ENCODE peak calls at places on chromosomes 6 and 20, in eight cellular contexts. I is A673, W is H1, C is astrocyte, A is HepG2, F is PC-3, S is GM23338, K is HCT116. N is an unnamed sample.

GRCh38 chr6:66662196-66662595 is 955.2 kb upstream of the EYS start:
- DNase-seq in I (peak), W (no peak), C (peak), A (peak), F (peak), S (peak), K (no peak), N (peak)

GRCh38 chr6:551829-552350 is 105.0 kb downstream of the HUS1B start:
- DNase-seq in I (no peak), W (no peak), C (no peak), A (no peak), F (no peak), S (peak), K (no peak), N (no peak)

GRCh38 chr20:24676978-24677370 is 207.5 kb downstream of the SYNDIG1 start:
- DNase-seq in I (no peak), W (no peak), C (no peak), A (no peak), F (no peak), S (no peak), K (no peak), N (no peak)

GRCh38 chr6:50062051-50062450 is 12.3 kb upstream of the DEFB112 start:
- DNase-seq in I (peak), W (no peak), C (no peak), A (peak), F (peak), S (peak), K (peak), N (peak)

GRCh38 chr6:38713812-38714211 is 1.3 kb upstream of the DNAH8 start:
- DNase-seq in I (no peak), W (no peak), C (no peak), A (no peak), F (peak), S (peak), K (no peak), N (no peak)

GRCh38 chr20:17969276-17969883 is 562 bp downstream of the MGME1 start:
- DNase-seq in I (peak), W (no peak), C (no peak), A (peak), F (peak), S (peak), K (no peak), N (no peak)

GRCh38 chr20:11511816-11512215 is 405.9 kb upstream of the BTBD3 start:
- DNase-seq in I (no peak), W (no peak), C (peak), A (no peak), F (no peak), S (no peak), K (no peak), N (peak)

GRCh38 chr6:131999545-132000146 is 48.5 kb upstream of the CCN2 start:
- DNase-seq in I (no peak), W (no peak), C (no peak), A (no peak), F (no peak), S (no peak), K (no peak), N (no peak)

GRCh38 chr6:7587631-7588100 is 2.3 kb upstream of the SNRNP48 start:
- DNase-seq in I (no peak), W (no peak), C (peak), A (no peak), F (peak), S (no peak), K (no peak), N (peak)

GRCh38 chr6:157760589-157761330 is 62.3 kb upstream of the SNX9 start:
- DNase-seq in I (no peak), W (no peak), C (peak), A (no peak), F (peak), S (no peak), K (no peak), N (peak)

DNA sequence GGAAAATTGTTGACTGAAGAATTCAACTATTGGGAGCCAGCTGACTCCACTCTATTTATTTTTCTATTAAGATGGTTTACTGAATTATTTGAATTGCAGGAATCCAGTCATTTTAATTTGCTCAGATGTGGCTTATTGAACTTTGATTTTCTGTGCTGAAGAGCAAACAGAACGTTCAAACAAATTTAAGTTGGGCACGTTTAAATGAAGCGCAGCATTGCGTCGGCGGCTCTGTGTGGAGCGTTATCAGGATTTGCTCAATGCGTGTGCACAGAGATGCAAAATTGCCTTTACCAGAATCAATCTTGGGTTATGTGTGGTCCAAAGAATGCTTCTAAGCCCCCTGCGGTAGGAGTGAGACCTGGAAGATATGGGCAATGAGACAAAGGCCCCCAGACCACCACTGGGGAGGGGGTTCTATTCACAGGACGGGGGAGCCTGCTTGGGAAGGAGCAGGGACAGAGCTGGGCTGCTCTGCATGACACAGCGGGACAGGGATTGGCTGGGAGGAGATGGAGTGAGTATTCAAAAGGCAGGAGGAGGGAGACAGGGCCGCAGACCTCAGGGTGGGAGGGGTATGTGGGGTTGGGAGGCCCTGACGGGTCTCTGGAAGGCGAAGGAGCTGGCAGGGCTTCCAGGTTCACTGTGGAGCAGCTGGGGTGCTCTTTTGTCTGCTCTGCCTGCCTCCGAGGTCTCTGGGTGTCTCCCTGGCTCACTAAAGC is 60.6 kb upstream of the RPS6KA2 start:
- DNase-seq in I (no peak), W (no peak), C (no peak), A (no peak), F (no peak), S (peak), K (no peak), N (no peak)
- TF ChIP-seq EZH2 in I (no peak), W (no peak), C (no peak), A (no peak), F (no peak), S (no peak), K (no peak), N (no peak)

DNA sequence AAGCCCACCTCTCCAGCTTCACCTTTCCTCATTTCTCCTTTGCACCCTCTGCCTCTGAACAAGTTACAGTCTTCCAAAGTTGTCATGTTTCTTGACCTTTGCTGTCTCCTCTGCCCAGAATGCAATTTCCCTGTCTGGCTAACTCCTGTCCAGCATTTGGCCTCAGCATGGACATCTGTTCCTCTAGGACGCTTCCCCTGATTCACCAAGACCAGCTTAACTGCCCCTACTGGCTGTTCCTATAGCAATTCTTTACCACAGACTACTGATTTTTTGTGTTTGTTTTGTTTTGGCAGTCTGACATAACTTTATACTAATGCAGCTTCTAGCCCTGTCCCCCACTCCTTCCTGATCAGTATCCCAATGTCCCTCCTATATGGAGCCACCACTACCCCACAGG is 13.4 kb downstream of the GNL1 start:
- DNase-seq in I (no peak), W (no peak), C (no peak), A (no peak), F (no peak), S (peak), K (no peak), N (peak)
- TF ChIP-seq CTCF in I (no peak), W (no peak), C (peak), A (no peak), F (peak), S (no peak), K (no peak), N (peak)

DNA sequence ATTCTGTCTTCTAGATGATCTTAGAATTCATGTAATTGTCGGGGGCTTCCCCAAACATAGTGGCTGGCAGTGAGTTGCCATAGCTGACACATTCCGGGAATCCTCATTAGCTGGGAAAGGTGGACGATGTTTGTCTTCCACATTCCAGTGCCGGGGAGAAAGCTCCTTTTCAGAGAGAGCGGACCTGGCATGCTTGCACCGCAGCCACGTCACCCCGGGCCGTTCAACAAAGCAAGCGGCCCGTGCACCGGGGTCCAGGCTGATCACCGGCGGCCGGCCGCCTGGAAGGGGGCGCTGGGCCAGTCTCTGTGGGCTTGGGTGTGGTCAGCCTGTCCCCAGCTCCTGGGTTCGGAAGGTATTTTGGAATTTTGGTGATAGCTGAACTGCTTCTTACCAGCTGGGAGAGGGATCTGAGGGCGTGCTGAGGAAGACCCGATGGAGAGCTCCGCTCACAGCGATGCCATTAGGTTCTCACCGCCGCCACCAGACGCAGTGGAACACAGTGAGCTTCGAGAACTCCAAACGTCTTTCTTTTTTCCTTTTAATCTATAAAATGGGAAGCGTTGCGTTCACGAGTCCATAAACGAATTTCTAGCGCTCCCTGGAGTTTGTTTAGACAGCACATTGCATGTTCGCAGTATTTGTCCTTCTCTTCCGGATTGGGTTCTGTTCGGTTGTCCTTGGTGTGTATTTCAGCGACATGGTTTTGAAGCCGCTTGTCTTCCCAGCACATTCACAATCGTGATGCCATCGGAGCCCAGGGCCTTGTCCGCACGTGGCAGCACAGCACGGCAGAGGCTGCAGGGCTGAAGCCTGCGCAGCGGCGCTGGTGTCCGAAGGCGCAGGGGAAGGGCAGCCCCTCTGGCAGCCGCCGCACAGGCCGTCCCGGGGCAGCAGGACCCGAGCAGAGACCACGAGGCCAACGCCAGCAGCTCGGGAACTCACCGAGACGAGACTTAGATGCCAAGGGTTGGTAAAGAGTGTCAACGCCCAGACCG is 557.6 kb downstream of the QKI start:
- DNase-seq in I (no peak), W (no peak), C (no peak), A (peak), F (no peak), S (peak), K (no peak), N (no peak)
- TF ChIP-seq EZH2 in I (no peak), W (no peak), C (no peak), A (no peak), F (no peak), S (no peak), K (no peak), N (no peak)

DNA sequence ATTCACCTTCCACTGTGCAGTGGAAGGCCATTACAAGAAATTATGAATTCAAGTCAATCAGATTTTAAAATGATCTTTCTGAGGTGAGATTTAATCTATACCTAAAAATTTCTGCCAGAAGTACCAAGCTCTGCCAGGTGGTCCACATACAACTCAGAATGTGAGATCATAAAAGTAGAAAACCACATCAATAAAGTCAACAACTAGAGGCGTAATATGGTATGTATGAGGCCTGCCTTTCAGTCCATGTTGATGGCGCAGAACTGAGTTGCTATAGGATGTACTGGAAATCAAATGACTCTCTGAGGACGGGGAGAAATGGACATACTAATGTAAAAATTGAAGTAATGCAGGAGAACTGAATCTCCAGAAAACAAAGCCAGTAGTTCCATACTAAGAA is 163.8 kb upstream of the FBXL4 start:
- DNase-seq in I (no peak), W (no peak), C (no peak), A (no peak), F (no peak), S (no peak), K (no peak), N (no peak)
- TF ChIP-seq CTCF in I (no peak), W (no peak), C (no peak), A (no peak), F (no peak), S (no peak), K (no peak), N (no peak)

GRCh38 chr20:49482173-49482572 is 295 bp downstream of the KCNB1 start:
- DNase-seq in I (no peak), W (no peak), C (no peak), A (no peak), F (no peak), S (peak), K (no peak), N (no peak)

GRCh38 chr20:49483018-49483705 is 694 bp upstream of the KCNB1 start:
- DNase-seq in I (peak), W (peak), C (no peak), A (no peak), F (no peak), S (peak), K (no peak), N (no peak)

GRCh38 chr20:49481116-49481515 is 1.4 kb downstream of the KCNB1 start:
- DNase-seq in I (no peak), W (no peak), C (no peak), A (no peak), F (no peak), S (no peak), K (no peak), N (no peak)

GRCh38 chr20:49483706-49484101 is 1.2 kb upstream of the KCNB1 start:
- DNase-seq in I (no peak), W (no peak), C (no peak), A (no peak), F (no peak), S (peak), K (no peak), N (no peak)

DNA sequence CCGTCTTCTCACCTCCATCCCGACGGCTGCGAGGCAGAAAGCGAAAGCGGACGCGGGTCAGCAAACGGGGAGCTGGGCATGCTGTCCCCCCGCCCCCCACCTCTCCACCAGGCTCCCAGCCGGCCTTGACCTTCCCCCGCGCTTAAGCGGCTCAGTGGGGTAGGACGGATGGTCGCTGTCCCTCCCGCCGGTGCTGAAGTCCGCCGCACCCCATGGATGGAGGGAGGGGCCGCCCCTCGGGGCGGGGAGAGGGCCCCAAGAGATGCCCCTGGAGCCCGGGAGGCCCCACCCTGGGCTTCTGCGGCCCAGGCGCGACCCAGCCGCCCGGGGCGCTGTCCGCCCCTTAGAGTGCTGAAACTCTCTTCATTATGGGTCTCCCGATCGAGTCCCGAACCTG is at the start of gene KCNB1:
- DNase-seq in I (peak), W (peak), C (peak), A (peak), F (peak), S (peak), K (no peak), N (peak)
- TF ChIP-seq EZH2 in I (no peak), W (no peak), C (no peak), A (no peak), F (no peak), S (no peak), K (no peak), N (no peak)

N was measured in fibroblast of lung.